ENCODE peak calls at places on chromosomes 2 and 18, in nine cellular contexts. V, G, P, D, I, M, A, U and C are unnamed samples.

GRCh38 chr2:81266106-81266505 is 961.6 kb upstream of the LRRTM1 start:
- DNase-seq in V (no peak), G (no peak), P (no peak), D (peak; percentile 15), I (no peak), M (no peak), A (no peak), U (peak; percentile 0), C (no peak)

GRCh38 chr2:239947361-239948045 is 77.6 kb downstream of the NDUFA10 start:
- DNase-seq in V (no peak), G (no peak), P (no peak), D (no peak), I (peak; percentile 34), M (no peak), A (no peak), U (no peak), C (no peak)

GRCh38 chr2:177187631-177188312 is 24.8 kb upstream of the HNRNPA3 start:
- DNase-seq in V (no peak), G (no peak), P (no peak), D (no peak), I (no peak), M (no peak), A (no peak), U (peak; percentile 81), C (no peak)

GRCh38 chr2:237170017-237170416 is 84.3 kb downstream of the COPS8 start:
- DNase-seq in V (no peak), G (no peak), P (peak; percentile 90), D (no peak), I (no peak), M (no peak), A (no peak), U (no peak), C (no peak)

GRCh38 chr2:205175831-205176230 is 506.5 kb upstream of the NRP2 start:
- DNase-seq in V (no peak), G (no peak), P (no peak), D (no peak), I (no peak), M (no peak), A (no peak), U (no peak), C (no peak)

GRCh38 chr2:80117401-80117800 is 187.2 kb downstream of the LRRTM1 start:
- DNase-seq in V (no peak), G (no peak), P (no peak), D (no peak), I (no peak), M (no peak), A (no peak), U (no peak), C (no peak)

GRCh38 chr2:26469092-26469710 is 8.7 kb downstream of the OTOF start:
- DNase-seq in V (no peak), G (no peak), P (peak; percentile 17), D (peak; percentile 88), I (peak; percentile 68), M (no peak), A (no peak), U (peak; percentile 63), C (no peak)

GRCh38 chr2:107772380-107772779 is 54.3 kb upstream of the RGPD4 start:
- DNase-seq in V (no peak), G (no peak), P (no peak), D (no peak), I (no peak), M (no peak), A (peak; percentile 59), U (no peak), C (no peak)

GRCh38 chr18:37710731-37711130 is 145.1 kb upstream of the CELF4 start:
- DNase-seq in V (no peak), G (no peak), P (no peak), D (no peak), I (no peak), M (no peak), A (peak; percentile 80), U (no peak), C (no peak)

GRCh38 chr18:79345366-79345765 is 50.4 kb upstream of the NFATC1 start:
- DNase-seq in V (no peak), G (no peak), P (no peak), D (no peak), I (no peak), M (no peak), A (no peak), U (no peak), C (no peak)

GRCh38 chr2:29802976-29803375 is 118.4 kb downstream of the ALK start:
- DNase-seq in V (no peak), G (no peak), P (no peak), D (no peak), I (no peak), M (no peak), A (no peak), U (no peak), C (no peak)

GRCh38 chr2:217166241-217166640 is 306.4 kb upstream of the TNP1 start:
- DNase-seq in V (no peak), G (no peak), P (peak; percentile 25), D (no peak), I (no peak), M (no peak), A (peak; percentile 16), U (peak; percentile 70), C (no peak)

GRCh38 chr2:72603481-72603880 is 222.4 kb downstream of the EXOC6B start:
- DNase-seq in V (no peak), G (no peak), P (no peak), D (no peak), I (no peak), M (no peak), A (no peak), U (peak; percentile 10), C (no peak)

GRCh38 chr2:100744589-100744988 is 75.3 kb upstream of the NPAS2 start:
- DNase-seq in V (no peak), G (no peak), P (no peak), D (no peak), I (no peak), M (no peak), A (no peak), U (peak; percentile 47), C (no peak)